ENCODE peak calls at places on chromosome 16, in five cellular contexts. L is T-helper 17 cell, U is T-cell, B is RWPE2, S is gastrocnemius medialis. W is an unnamed sample.

GRCh38 chr16:88461291-88462269 is 8.5 kb downstream of the ZFPM1 start:
- ATAC-seq in S (no peak), B (no peak), L (no peak), U (no peak), W (no peak)

GRCh38 chr16:2514333-2515179 is 804 bp downstream of the ATP6V0C start:
- ATAC-seq in B (no peak), S (peak), L (no peak), U (no peak), W (no peak)

GRCh38 chr16:57618306-57619132 is 9.9 kb upstream of the ADGRG1 start:
- ATAC-seq in B (no peak), U (no peak), L (no peak), S (no peak), W (no peak)

GRCh38 chr16:68369697-68370096 is 58.9 kb downstream of the PRMT7 start:
- ATAC-seq in L (peak), U (peak), S (peak), B (no peak), W (no peak)

GRCh38 chr16:11916524-11917285 is 949 bp upstream of the GSPT1 start:
- ATAC-seq in U (no peak), B (peak), S (no peak), L (no peak), W (no peak)

GRCh38 chr16:66382171-66382965 is 15.9 kb downstream of the CDH5 start:
- ATAC-seq in S (peak), U (no peak), L (no peak), B (peak), W (peak)

GRCh38 chr16:10744370-10745030 is 858 bp downstream of the NUBP1 start:
- ATAC-seq in U (no peak), S (peak), L (no peak), B (no peak), W (peak)

GRCh38 chr16:67651039-67651438 is 6.1 kb downstream of the CARMIL2 start:
- ATAC-seq in U (no peak), L (no peak), S (no peak), B (no peak), W (no peak)

GRCh38 chr16:74735162-74735452 is 34.4 kb upstream of the MLKL start:
- ATAC-seq in L (no peak), S (no peak), B (no peak), U (no peak), W (no peak)

GRCh38 chr16:65975049-65975708 is 391.3 kb upstream of the CDH5 start:
- ATAC-seq in U (no peak), L (no peak), S (no peak), B (peak), W (peak)